ENCODE peak calls at places on chromosomes 6 and 20, in seven cellular contexts. J, L, W, Z, C, N and E are unnamed samples.

GRCh38 chr6:170490259-170490658 is 62.8 kb downstream of the PSMB1 start:
- DNase-seq in J (no peak), L (no peak), W (no peak), Z (no peak), C (no peak), N (no peak), E (no peak)

GRCh38 chr6:112252571-112253504 is 1.5 kb downstream of the LAMA4 start:
- DNase-seq in J (no peak), L (peak; percentile 42), W (no peak), Z (no peak), C (peak; percentile 62), N (no peak), E (no peak)

GRCh38 chr20:23286346-23286745 is 64.2 kb upstream of the NXT1 start:
- DNase-seq in J (no peak), L (no peak), W (no peak), Z (no peak), C (no peak), N (no peak), E (no peak)

GRCh38 chr20:17875106-17875980 is 93.3 kb downstream of the SNX5 start:
- DNase-seq in J (no peak), L (peak; percentile 90), W (no peak), Z (peak; percentile 86), C (peak; percentile 95), N (peak; percentile 71), E (peak; percentile 45)

GRCh38 chr20:63054695-63055240 is 48.0 kb upstream of the BHLHE23 start:
- DNase-seq in J (no peak), L (no peak), W (no peak), Z (peak; percentile 44), C (no peak), N (no peak), E (peak; percentile 9)

GRCh38 chr20:25126204-25126603 is 44.3 kb upstream of the VSX1 start:
- DNase-seq in J (no peak), L (no peak), W (no peak), Z (no peak), C (no peak), N (no peak), E (no peak)

GRCh38 chr6:137968901-137969300 is 101.8 kb downstream of the TNFAIP3 start:
- DNase-seq in J (no peak), L (no peak), W (no peak), Z (no peak), C (peak; percentile 47), N (no peak), E (no peak)

GRCh38 chr6:33317668-33318425 is at the start of gene ZBTB22:
- DNase-seq in J (peak; percentile 96), L (peak; percentile 100), W (peak; percentile 98), Z (peak; percentile 100), C (peak; percentile 100), N (peak; percentile 98), E (peak; percentile 99)

GRCh38 chr20:34579191-34579661 is 20.7 kb downstream of the MAP1LC3A start:
- DNase-seq in J (no peak), L (peak; percentile 74), W (peak; percentile 94), Z (peak; percentile 80), C (peak; percentile 84), N (peak; percentile 93), E (peak; percentile 61)
- TF ChIP-seq CTCF in J (no peak), L (peak; percentile 76), W (peak; percentile 92), Z (peak; percentile 56), C (peak; percentile 80), N (peak; percentile 96), E (peak; percentile 68)

GRCh38 chr20:44930517-44931168 is 20.8 kb downstream of the PABPC1L start:
- DNase-seq in J (no peak), L (no peak), W (no peak), Z (no peak), C (no peak), N (no peak), E (no peak)

GRCh38 chr20:44932916-44933315 is 23.1 kb downstream of the PABPC1L start:
- DNase-seq in J (no peak), L (no peak), W (no peak), Z (no peak), C (no peak), N (no peak), E (no peak)

GRCh38 chr20:44924526-44924925 is 14.7 kb downstream of the PABPC1L start:
- DNase-seq in J (no peak), L (no peak), W (no peak), Z (no peak), C (peak; percentile 39), N (no peak), E (no peak)

GRCh38 chr20:44931911-44932310 is 22.1 kb downstream of the PABPC1L start:
- DNase-seq in J (no peak), L (no peak), W (no peak), Z (no peak), C (no peak), N (no peak), E (no peak)

DNA sequence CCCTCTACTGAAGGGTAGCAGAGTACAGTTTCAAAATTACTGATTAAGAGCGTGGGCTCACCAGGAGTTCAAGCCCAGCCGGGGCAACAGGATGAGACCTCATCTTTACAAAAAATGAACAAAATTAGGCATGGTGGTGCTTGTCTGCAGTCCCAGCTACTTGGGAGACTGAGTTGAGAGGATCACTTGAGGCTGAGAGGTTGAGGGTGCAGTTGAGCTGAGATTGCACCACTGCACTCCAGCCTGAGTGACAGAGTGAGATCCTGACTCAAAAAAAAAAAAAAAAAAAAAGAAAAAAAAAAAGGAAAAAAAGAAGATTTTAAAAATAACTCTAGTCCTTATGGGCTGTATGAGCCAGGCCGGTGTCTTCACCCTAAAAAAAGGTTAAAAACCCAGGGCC is 18.7 kb downstream of the PABPC1L start:
- DNase-seq in J (no peak), L (no peak), W (no peak), Z (no peak), C (no peak), N (no peak), E (no peak)
- H3K4me1 ChIP-seq in J (no peaks in the 10 kb centered on the region), L (no peaks in the 10 kb centered on the region), W (peaks cover 8% of the 10 kb centered on the region), Z (no peaks in the 10 kb centered on the region), C (peaks cover 2% of the 10 kb centered on the region), N (no peaks in the 10 kb centered on the region), E (no peaks in the 10 kb centered on the region)

GRCh38 chr6:31574106-31575061 is 981 bp upstream of the TNF start:
- DNase-seq in J (no peak), L (no peak), W (no peak), Z (no peak), C (no peak), N (no peak), E (no peak)
- TF ChIP-seq CTCF in J (no peak), L (no peak), W (no peak), Z (no peak), C (no peak), N (no peak), E (no peak)

DNA sequence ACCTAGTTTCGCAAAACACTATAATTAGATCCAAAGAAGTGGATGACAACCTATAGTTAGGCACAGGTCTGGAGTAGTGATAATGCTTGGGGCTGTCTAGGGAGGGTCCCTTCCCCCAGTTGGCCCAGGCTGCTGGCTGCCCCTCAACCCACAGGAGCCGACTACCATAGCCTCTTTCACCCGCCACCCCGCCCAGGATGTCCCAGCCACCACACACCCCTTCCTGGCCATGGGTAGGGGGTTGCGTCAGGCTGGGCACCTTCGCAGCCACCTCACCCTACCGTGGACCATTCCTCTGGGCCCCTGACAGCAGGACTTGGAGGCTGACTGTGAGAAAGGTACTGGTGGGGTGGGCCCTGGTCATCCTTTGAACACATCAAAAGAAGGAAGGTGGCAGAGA is 8.5 kb downstream of the TFEB start:
- DNase-seq in J (no peak), L (no peak), W (no peak), Z (no peak), C (no peak), N (no peak), E (no peak)
- H3K4me1 ChIP-seq in J (peaks cover 45% of the 10 kb centered on the region), L (no peaks in the 10 kb centered on the region), W (peaks cover 41% of the 10 kb centered on the region), Z (peaks cover 38% of the 10 kb centered on the region), C (peaks cover 27% of the 10 kb centered on the region), N (no peaks in the 10 kb centered on the region), E (peaks cover 100% of the 10 kb centered on the region)

GRCh38 chr20:2872304-2873009 is 824 bp upstream of the PTPRA start:
- DNase-seq in J (peak; percentile 80), L (peak; percentile 46), W (peak; percentile 56), Z (peak; percentile 77), C (peak; percentile 60), N (peak; percentile 46), E (peak; percentile 60)
- TF ChIP-seq CTCF in J (peak; percentile 40), L (no peak), W (peak; percentile 61), Z (no peak), C (peak; percentile 34), N (peak; percentile 54), E (no peak)

GRCh38 chr20:54193817-54194216 is 14.1 kb upstream of the PFDN4 start:
- DNase-seq in J (no peak), L (no peak), W (no peak), Z (no peak), C (no peak), N (no peak), E (no peak)

GRCh38 chr20:54197621-54198604 is 10.0 kb upstream of the PFDN4 start:
- DNase-seq in J (no peak), L (no peak), W (peak; percentile 78), Z (no peak), C (peak; percentile 79), N (peak; percentile 93), E (no peak)

GRCh38 chr20:54194724-54195438 is 13.0 kb upstream of the PFDN4 start:
- DNase-seq in J (no peak), L (no peak), W (peak; percentile 52), Z (no peak), C (peak; percentile 5), N (peak; percentile 59), E (no peak)

GRCh38 chr20:54199283-54199682 is 8.6 kb upstream of the PFDN4 start:
- DNase-seq in J (no peak), L (no peak), W (no peak), Z (no peak), C (no peak), N (no peak), E (no peak)

GRCh38 chr20:54195483-54196472 is 12.1 kb upstream of the PFDN4 start:
- DNase-seq in J (no peak), L (no peak), W (no peak), Z (no peak), C (no peak), N (no peak), E (no peak)
- H3K4me1 ChIP-seq in J (no peaks in the 10 kb centered on the region), L (no peaks in the 10 kb centered on the region), W (peaks cover 22% of the 10 kb centered on the region), Z (no peaks in the 10 kb centered on the region), C (no peaks in the 10 kb centered on the region), N (peaks cover 11% of the 10 kb centered on the region), E (no peaks in the 10 kb centered on the region)

GRCh38 chr6:154719433-154719832 is 13.8 kb upstream of the SCAF8 start:
- DNase-seq in J (no peak), L (no peak), W (no peak), Z (no peak), C (no peak), N (no peak), E (no peak)
- TF ChIP-seq CTCF in J (no peak), L (no peak), W (no peak), Z (no peak), C (no peak), N (no peak), E (no peak)